ENCODE peak calls at places on chromosomes 6 and 20, in eight cellular contexts. X is CD4-positive, CD25-positive, alpha-beta regulatory T cell; G is thoracic aorta; A is stomach; F is heart left ventricle; M is esophagus squamous epithelium; H is GM23338; O is left lung. Z is an unnamed sample. For H3K4me1, the result is how much of the 10 kb centered on the place peaks cover.

GRCh38 chr6:106847116-106847515 is 127.4 kb downstream of the CD24 start:
- DNase-seq in X (no peak), G (no peak), A (no peak), F (no peak), M (no peak), H (no peak), O (no peak), Z (no peak)

GRCh38 chr20:37192137-37192854 is 12.9 kb upstream of the MROH8 start:
- DNase-seq in X (peak), G (peak), A (peak), F (peak), M (peak), H (peak), O (peak), Z (peak)

GRCh38 chr6:88004707-88005106 is 42.9 kb upstream of the SPACA1 start:
- DNase-seq in X (no peak), G (no peak), A (no peak), F (no peak), M (no peak), H (no peak), O (peak), Z (no peak)

GRCh38 chr6:17879224-17879623 is 108.2 kb downstream of the KIF13A start:
- DNase-seq in X (no peak), G (no peak), A (no peak), F (no peak), M (no peak), H (no peak), O (no peak), Z (no peak)

GRCh38 chr20:54223751-54224150 is 15.9 kb downstream of the PFDN4 start:
- DNase-seq in X (no peak), G (no peak), A (no peak), F (no peak), M (no peak), H (no peak), O (no peak), Z (no peak)

GRCh38 chr6:137107767-137108105 is 63.0 kb upstream of the IL20RA start:
- DNase-seq in X (no peak), G (no peak), A (no peak), F (no peak), M (no peak), H (no peak), O (no peak), Z (no peak)

GRCh38 chr6:131379951-131380350 is 193.1 kb upstream of the ARG1 start:
- DNase-seq in X (no peak), G (no peak), A (no peak), F (no peak), M (no peak), H (no peak), O (no peak), Z (no peak)

GRCh38 chr6:69880570-69880969 is 14.2 kb downstream of the COL19A1 start:
- DNase-seq in X (no peak), G (no peak), A (no peak), F (no peak), M (no peak), H (no peak), O (no peak), Z (no peak)

GRCh38 chr20:50368813-50369224 is 141.4 kb upstream of the PTPN1 start:
- DNase-seq in X (no peak), G (no peak), A (no peak), F (no peak), M (no peak), H (no peak), O (no peak), Z (no peak)

GRCh38 chr6:12654526-12654925 is 62.0 kb upstream of the PHACTR1 start:
- DNase-seq in X (no peak), G (no peak), A (no peak), F (no peak), M (no peak), H (no peak), O (no peak), Z (no peak)

GRCh38 chr6:106973841-106974336 is 640 bp downstream of the CD24 start:
- DNase-seq in X (no peak), G (no peak), A (peak), F (no peak), M (no peak), H (peak), O (no peak), Z (no peak)

GRCh38 chr6:3337521-3338350 is 79.0 kb downstream of the PSMG4 start:
- DNase-seq in X (no peak), G (no peak), A (no peak), F (no peak), M (no peak), H (peak), O (no peak), Z (no peak)

GRCh38 chr20:32737371-32738223 is 5.7 kb downstream of the COMMD7 start:
- DNase-seq in X (peak), G (no peak), A (no peak), F (no peak), M (no peak), H (no peak), O (no peak), Z (no peak)

GRCh38 chr6:33392168-33392947 is 735 bp downstream of the KIFC1 start:
- DNase-seq in X (peak), G (no peak), A (no peak), F (no peak), M (no peak), H (peak), O (no peak), Z (no peak)

GRCh38 chr6:135162678-135163439 is 18.2 kb upstream of the MYB start:
- DNase-seq in X (peak), G (no peak), A (peak), F (no peak), M (no peak), H (peak), O (no peak), Z (no peak)

GRCh38 chr6:38015341-38015740 is 195.8 kb downstream of the ZFAND3 start:
- DNase-seq in X (no peak), G (no peak), A (no peak), F (no peak), M (no peak), H (no peak), O (no peak), Z (no peak)

GRCh38 chr6:35178012-35178411 is 35.7 kb upstream of the SCUBE3 start:
- DNase-seq in X (no peak), G (no peak), A (no peak), F (no peak), M (no peak), H (no peak), O (no peak), Z (no peak)

GRCh38 chr6:107102414-107102805 is 12.9 kb downstream of the BEND3 start:
- DNase-seq in X (no peak), G (no peak), A (no peak), F (no peak), M (no peak), H (no peak), O (no peak), Z (no peak)

GRCh38 chr6:140027239-140027638 is 652.8 kb upstream of the CITED2 start:
- DNase-seq in X (no peak), G (no peak), A (no peak), F (no peak), M (no peak), H (no peak), O (no peak), Z (no peak)

GRCh38 chr20:16518068-16518783 is 55.0 kb downstream of the KIF16B start:
- DNase-seq in X (peak), G (no peak), A (peak), F (no peak), M (no peak), H (peak), O (no peak), Z (no peak)

GRCh38 chr6:147621280-147621679 is 112.8 kb downstream of the SAMD5 start:
- DNase-seq in X (no peak), G (no peak), A (no peak), F (no peak), M (no peak), H (no peak), O (no peak), Z (no peak)

GRCh38 chr6:167501831-167502385 is 177.0 kb downstream of the TTLL2 start:
- DNase-seq in X (no peak), G (no peak), A (peak), F (no peak), M (no peak), H (peak), O (no peak), Z (no peak)

GRCh38 chr20:49615401-49616153 is 47.6 kb upstream of the PTGIS start:
- DNase-seq in X (no peak), G (no peak), A (peak), F (peak), M (no peak), H (no peak), O (no peak), Z (no peak)

GRCh38 chr6:162907876-162908481 is 180.2 kb downstream of the PACRG start:
- DNase-seq in X (no peak), G (no peak), A (no peak), F (no peak), M (no peak), H (peak), O (no peak), Z (no peak)

GRCh38 chr20:37243937-37244571 is 17.6 kb downstream of the GHRH start:
- DNase-seq in X (no peak), G (no peak), A (peak), F (peak), M (no peak), H (no peak), O (no peak), Z (no peak)

GRCh38 chr6:157841211-157841840 is 18.3 kb downstream of the SNX9 start:
- DNase-seq in X (no peak), G (no peak), A (peak), F (no peak), M (no peak), H (no peak), O (no peak), Z (no peak)

GRCh38 chr20:15288076-15288475 is 950.7 kb upstream of the FLRT3 start:
- DNase-seq in X (no peak), G (no peak), A (no peak), F (no peak), M (no peak), H (no peak), O (no peak), Z (no peak)

GRCh38 chr6:134031696-134032255 is 20.6 kb downstream of the SLC2A12 start:
- DNase-seq in X (no peak), G (no peak), A (no peak), F (no peak), M (no peak), H (no peak), O (no peak), Z (no peak)

GRCh38 chr20:35173576-35174192 is 1.8 kb downstream of the PROCR start:
- DNase-seq in X (no peak), G (no peak), A (no peak), F (no peak), M (no peak), H (no peak), O (no peak), Z (no peak)

GRCh38 chr20:35171438-35171752 is 477 bp upstream of the PROCR start:
- DNase-seq in X (no peak), G (no peak), A (no peak), F (no peak), M (no peak), H (no peak), O (no peak), Z (no peak)

GRCh38 chr20:35172434-35172806 is 548 bp downstream of the PROCR start:
- DNase-seq in X (no peak), G (no peak), A (no peak), F (no peak), M (no peak), H (no peak), O (no peak), Z (no peak)

GRCh38 chr20:35174458-35175216 is 2.8 kb downstream of the PROCR start:
- DNase-seq in X (no peak), G (no peak), A (peak), F (no peak), M (no peak), H (peak), O (no peak), Z (no peak)

GRCh38 chr20:35171753-35172433 is at the start of gene PROCR:
- DNase-seq in X (no peak), G (peak), A (peak), F (peak), M (no peak), H (peak), O (peak), Z (peak)
- H3K4me3 ChIP-seq in X (no peak), G (peak), A (peak), F (peak), M (peak), H (peak), O (peak), Z (peak)

GRCh38 chr6:42026540-42026939 is 23.8 kb upstream of the TAF8 start:
- DNase-seq in X (no peak), G (no peak), A (no peak), F (no peak), M (no peak), H (no peak), O (no peak), Z (no peak)

GRCh38 chr6:42022755-42023384 is 27.5 kb upstream of the TAF8 start:
- DNase-seq in X (no peak), G (no peak), A (no peak), F (no peak), M (no peak), H (no peak), O (no peak), Z (no peak)

GRCh38 chr6:42025790-42026311 is 24.5 kb upstream of the TAF8 start:
- DNase-seq in X (no peak), G (no peak), A (no peak), F (no peak), M (no peak), H (no peak), O (no peak), Z (no peak)

GRCh38 chr6:42021847-42022754 is 28.2 kb upstream of the TAF8 start:
- DNase-seq in X (peak), G (no peak), A (no peak), F (no peak), M (no peak), H (peak), O (no peak), Z (no peak)

DNA sequence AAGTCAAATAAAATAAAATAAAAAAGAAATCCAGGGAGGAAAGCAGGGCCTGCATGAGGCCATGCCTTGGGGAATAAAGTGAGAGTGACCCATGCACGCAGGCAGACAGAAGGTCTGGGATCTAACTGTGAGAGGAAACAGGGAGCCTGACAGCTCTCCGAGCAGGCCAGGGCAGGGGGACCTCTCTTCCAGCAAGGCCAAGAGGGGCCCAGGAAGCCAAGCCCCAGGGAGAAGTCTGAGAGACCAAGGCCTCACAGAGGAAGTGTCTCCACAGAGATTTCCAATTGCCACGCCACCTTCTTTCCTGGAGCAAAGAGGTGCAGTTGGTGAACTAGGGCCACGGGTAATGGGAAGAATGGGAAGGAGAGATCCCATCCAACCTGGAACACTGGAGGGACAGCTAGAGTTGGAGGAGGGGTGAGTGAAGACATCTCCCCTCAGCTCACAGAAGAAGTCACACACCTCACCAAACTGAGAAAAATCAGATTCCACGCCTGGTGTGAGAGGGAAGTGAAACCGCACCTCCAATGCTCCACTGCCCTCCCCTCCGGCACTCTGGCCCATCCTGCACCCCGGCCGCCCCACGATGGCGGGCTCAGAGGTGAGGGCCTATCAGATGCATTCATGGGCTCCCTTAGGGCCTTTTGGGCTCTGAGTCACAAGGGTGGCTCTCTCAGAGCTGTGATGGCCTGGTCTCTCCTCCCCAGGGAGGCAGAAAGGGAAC is 25.1 kb upstream of the TAF8 start:
- DNase-seq in X (no peak), G (no peak), A (no peak), F (no peak), M (no peak), H (no peak), O (no peak), Z (no peak)
- H3K4me1 ChIP-seq in X (half or more), G (under half), A (under half), F (under half), M (under half), H (under half), O (under half), Z (under half)

GRCh38 chr6:15449001-15449400 is 203.1 kb downstream of the JARID2 start:
- DNase-seq in X (no peak), G (no peak), A (no peak), F (no peak), M (no peak), H (no peak), O (no peak), Z (no peak)

GRCh38 chr6:15453186-15453585 is 207.3 kb downstream of the JARID2 start:
- DNase-seq in X (no peak), G (no peak), A (no peak), F (no peak), M (no peak), H (no peak), O (no peak), Z (no peak)

GRCh38 chr6:15453622-15454021 is 207.8 kb downstream of the JARID2 start:
- DNase-seq in X (no peak), G (no peak), A (no peak), F (no peak), M (no peak), H (no peak), O (no peak), Z (no peak)

GRCh38 chr6:15451738-15452137 is 205.9 kb downstream of the JARID2 start:
- DNase-seq in X (no peak), G (no peak), A (no peak), F (no peak), M (no peak), H (no peak), O (no peak), Z (no peak)

GRCh38 chr6:15452182-15452941 is 206.5 kb downstream of the JARID2 start:
- DNase-seq in X (no peak), G (no peak), A (no peak), F (no peak), M (no peak), H (no peak), O (no peak), Z (no peak)
- H3K4me3 ChIP-seq in X (peak), G (no peak), A (no peak), F (no peak), M (no peak), H (no peak), O (no peak), Z (no peak)

GRCh38 chr20:62599216-62600110 is 42.8 kb upstream of the SLCO4A1 start:
- DNase-seq in X (no peak), G (no peak), A (no peak), F (no peak), M (no peak), H (no peak), O (no peak), Z (no peak)
- H3K4me1 ChIP-seq in X (under half), G (under half), A (under half), F (under half), M (under half), H (under half), O (under half), Z (under half)